ENCODE peak calls at places on chromosomes 1 and 21, in seven cellular contexts. One of them, this sample, is unnamed.

GRCh38 chr1:65165269-65166002 is 17.4 kb downstream of the AK4 start:
- DNase-seq in lower lobe of right lung: peak
- DNase-seq in epithelial cell of esophagus: no peak
- DNase-seq in GM12865: peak
- DNase-seq in non-pigmented ciliary epithelial cell: no peak
- DNase-seq in G401: no peak
- DNase-seq in M059J: no peak
- DNase-seq in this sample: peak

GRCh38 chr1:229031491-229032341 is 239.2 kb upstream of the RAB4A start:
- DNase-seq in lower lobe of right lung: no peak
- DNase-seq in epithelial cell of esophagus: no peak
- DNase-seq in GM12865: no peak
- DNase-seq in non-pigmented ciliary epithelial cell: no peak
- DNase-seq in G401: no peak
- DNase-seq in M059J: no peak
- DNase-seq in this sample: no peak

GRCh38 chr1:42935313-42935624 is 23.4 kb downstream of the SLC2A1 start:
- DNase-seq in lower lobe of right lung: peak
- DNase-seq in epithelial cell of esophagus: peak
- DNase-seq in GM12865: peak
- DNase-seq in non-pigmented ciliary epithelial cell: no peak
- DNase-seq in G401: no peak
- DNase-seq in M059J: no peak
- DNase-seq in this sample: peak

GRCh38 chr1:101235696-101236545 is 898 bp upstream of the S1PR1 start:
- DNase-seq in lower lobe of right lung: peak
- DNase-seq in epithelial cell of esophagus: peak
- DNase-seq in GM12865: peak
- DNase-seq in non-pigmented ciliary epithelial cell: no peak
- DNase-seq in G401: no peak
- DNase-seq in M059J: peak
- DNase-seq in this sample: peak

GRCh38 chr1:209629621-209630382 is 22.4 kb downstream of the LAMB3 start:
- DNase-seq in lower lobe of right lung: no peak
- DNase-seq in epithelial cell of esophagus: no peak
- DNase-seq in GM12865: no peak
- DNase-seq in non-pigmented ciliary epithelial cell: no peak
- DNase-seq in G401: no peak
- DNase-seq in M059J: no peak
- DNase-seq in this sample: no peak

GRCh38 chr1:115595279-115596079 is 46.3 kb upstream of the VANGL1 start:
- DNase-seq in lower lobe of right lung: peak
- DNase-seq in epithelial cell of esophagus: peak
- DNase-seq in GM12865: peak
- DNase-seq in non-pigmented ciliary epithelial cell: peak
- DNase-seq in G401: peak
- DNase-seq in M059J: peak
- DNase-seq in this sample: peak

GRCh38 chr1:218299416-218299815 is 14.3 kb downstream of the RRP15 start:
- DNase-seq in lower lobe of right lung: no peak
- DNase-seq in epithelial cell of esophagus: peak
- DNase-seq in GM12865: peak
- DNase-seq in non-pigmented ciliary epithelial cell: no peak
- DNase-seq in G401: peak
- DNase-seq in M059J: peak
- DNase-seq in this sample: peak

GRCh38 chr1:205536759-205537361 is 32.4 kb downstream of the CDK18 start:
- DNase-seq in lower lobe of right lung: peak
- DNase-seq in epithelial cell of esophagus: no peak
- DNase-seq in GM12865: no peak
- DNase-seq in non-pigmented ciliary epithelial cell: no peak
- DNase-seq in G401: peak
- DNase-seq in M059J: no peak
- DNase-seq in this sample: peak

GRCh38 chr1:217528271-217528670 is 102.6 kb downstream of the GPATCH2 start:
- DNase-seq in lower lobe of right lung: no peak
- DNase-seq in epithelial cell of esophagus: peak
- DNase-seq in GM12865: no peak
- DNase-seq in non-pigmented ciliary epithelial cell: no peak
- DNase-seq in G401: no peak
- DNase-seq in M059J: peak
- DNase-seq in this sample: peak

GRCh38 chr1:105793541-105794146 is 1262.8 kb upstream of the PRMT6 start:
- DNase-seq in lower lobe of right lung: no peak
- DNase-seq in epithelial cell of esophagus: peak
- DNase-seq in GM12865: peak
- DNase-seq in non-pigmented ciliary epithelial cell: no peak
- DNase-seq in G401: peak
- DNase-seq in M059J: peak
- DNase-seq in this sample: peak

GRCh38 chr1:200659269-200659668 is 10.4 kb downstream of the DDX59 start:
- DNase-seq in lower lobe of right lung: no peak
- DNase-seq in epithelial cell of esophagus: peak
- DNase-seq in GM12865: no peak
- DNase-seq in non-pigmented ciliary epithelial cell: peak
- DNase-seq in G401: no peak
- DNase-seq in M059J: peak
- DNase-seq in this sample: no peak

GRCh38 chr1:40840526-40841323 is 21.4 kb downstream of the CITED4 start:
- DNase-seq in lower lobe of right lung: no peak
- DNase-seq in epithelial cell of esophagus: no peak
- DNase-seq in GM12865: peak
- DNase-seq in non-pigmented ciliary epithelial cell: no peak
- DNase-seq in G401: no peak
- DNase-seq in M059J: no peak
- DNase-seq in this sample: no peak

GRCh38 chr1:20578062-20578461 is 10.8 kb upstream of the CDA start:
- DNase-seq in lower lobe of right lung: no peak
- DNase-seq in epithelial cell of esophagus: peak
- DNase-seq in GM12865: no peak
- DNase-seq in non-pigmented ciliary epithelial cell: no peak
- DNase-seq in G401: no peak
- DNase-seq in M059J: peak
- DNase-seq in this sample: no peak

GRCh38 chr1:240362826-240363225 is 249.1 kb downstream of the GREM2 start:
- DNase-seq in lower lobe of right lung: no peak
- DNase-seq in epithelial cell of esophagus: no peak
- DNase-seq in GM12865: no peak
- DNase-seq in non-pigmented ciliary epithelial cell: no peak
- DNase-seq in G401: no peak
- DNase-seq in M059J: no peak
- DNase-seq in this sample: no peak

GRCh38 chr21:37808261-37808660 is 108.0 kb downstream of the KCNJ6 start:
- DNase-seq in lower lobe of right lung: no peak
- DNase-seq in epithelial cell of esophagus: no peak
- DNase-seq in GM12865: no peak
- DNase-seq in non-pigmented ciliary epithelial cell: no peak
- DNase-seq in G401: no peak
- DNase-seq in M059J: no peak
- DNase-seq in this sample: no peak

GRCh38 chr21:41878831-41879189 is 334 bp downstream of the PRDM15 start:
- DNase-seq in lower lobe of right lung: peak
- DNase-seq in epithelial cell of esophagus: peak
- DNase-seq in GM12865: peak
- DNase-seq in non-pigmented ciliary epithelial cell: no peak
- DNase-seq in G401: peak
- DNase-seq in M059J: peak
- DNase-seq in this sample: peak

GRCh38 chr1:17565551-17565971 is 26.1 kb downstream of the ARHGEF10L start:
- DNase-seq in lower lobe of right lung: no peak
- DNase-seq in epithelial cell of esophagus: no peak
- DNase-seq in GM12865: no peak
- DNase-seq in non-pigmented ciliary epithelial cell: no peak
- DNase-seq in G401: peak
- DNase-seq in M059J: no peak
- DNase-seq in this sample: peak